ENCODE peak calls at places on chromosomes 5 and 9, in six cellular contexts. One of them, this sample, is unnamed.

GRCh38 chr9:71941060-71941568 is 29.7 kb downstream of the C9orf85 start:
- DNase-seq in stimulated activated CD4-positive, alpha-beta T cell treated with anti-CD3 and anti-CD28 coated beads, Interleukin-2, amount 100 ng/mL, for 48 hours: no peak
- DNase-seq in kidney: no peak
- DNase-seq in pulmonary artery endothelial cell: no peak
- DNase-seq in GM20000: no peak
- DNase-seq in naive B cell: no peak
- DNase-seq in this sample: no peak

GRCh38 chr9:9612270-9612669 is 1000.5 kb downstream of the PTPRD start:
- DNase-seq in stimulated activated CD4-positive, alpha-beta T cell treated with anti-CD3 and anti-CD28 coated beads, Interleukin-2, amount 100 ng/mL, for 48 hours: no peak
- DNase-seq in kidney: no peak
- DNase-seq in pulmonary artery endothelial cell: no peak
- DNase-seq in GM20000: no peak
- DNase-seq in naive B cell: peak; percentile 53
- DNase-seq in this sample: peak; percentile 30

GRCh38 chr5:88141695-88141979 is 127.0 kb downstream of the TMEM161B start:
- DNase-seq in stimulated activated CD4-positive, alpha-beta T cell treated with anti-CD3 and anti-CD28 coated beads, Interleukin-2, amount 100 ng/mL, for 48 hours: no peak
- DNase-seq in kidney: no peak
- DNase-seq in pulmonary artery endothelial cell: no peak
- DNase-seq in GM20000: no peak
- DNase-seq in naive B cell: no peak
- DNase-seq in this sample: no peak

GRCh38 chr9:110604101-110604710 is 24.7 kb upstream of the SVEP1 start:
- DNase-seq in stimulated activated CD4-positive, alpha-beta T cell treated with anti-CD3 and anti-CD28 coated beads, Interleukin-2, amount 100 ng/mL, for 48 hours: no peak
- DNase-seq in kidney: no peak
- DNase-seq in pulmonary artery endothelial cell: no peak
- DNase-seq in GM20000: no peak
- DNase-seq in naive B cell: no peak
- DNase-seq in this sample: no peak

GRCh38 chr9:130039504-130040147 is 3.4 kb downstream of the FNBP1 start:
- DNase-seq in stimulated activated CD4-positive, alpha-beta T cell treated with anti-CD3 and anti-CD28 coated beads, Interleukin-2, amount 100 ng/mL, for 48 hours: no peak
- DNase-seq in kidney: no peak
- DNase-seq in pulmonary artery endothelial cell: no peak
- DNase-seq in GM20000: peak; percentile 35
- DNase-seq in naive B cell: peak; percentile 70
- DNase-seq in this sample: peak; percentile 86

GRCh38 chr5:57750891-57751290 is 268.3 kb upstream of the ACTBL2 start:
- DNase-seq in stimulated activated CD4-positive, alpha-beta T cell treated with anti-CD3 and anti-CD28 coated beads, Interleukin-2, amount 100 ng/mL, for 48 hours: no peak
- DNase-seq in kidney: peak; percentile 66
- DNase-seq in pulmonary artery endothelial cell: no peak
- DNase-seq in GM20000: no peak
- DNase-seq in naive B cell: no peak
- DNase-seq in this sample: no peak

GRCh38 chr5:134240421-134240962 is 14.6 kb upstream of the PPP2CA start:
- DNase-seq in stimulated activated CD4-positive, alpha-beta T cell treated with anti-CD3 and anti-CD28 coated beads, Interleukin-2, amount 100 ng/mL, for 48 hours: no peak
- DNase-seq in kidney: no peak
- DNase-seq in pulmonary artery endothelial cell: no peak
- DNase-seq in GM20000: peak; percentile 51
- DNase-seq in naive B cell: no peak
- DNase-seq in this sample: no peak

GRCh38 chr5:177085985-177086917 is at the start of gene FGFR4:
- DNase-seq in stimulated activated CD4-positive, alpha-beta T cell treated with anti-CD3 and anti-CD28 coated beads, Interleukin-2, amount 100 ng/mL, for 48 hours: peak; percentile 65
- DNase-seq in kidney: peak; percentile 93
- DNase-seq in pulmonary artery endothelial cell: no peak
- DNase-seq in GM20000: peak; percentile 94
- DNase-seq in naive B cell: peak; percentile 6
- DNase-seq in this sample: no peak

GRCh38 chr5:25863811-25864210 is 1174.6 kb downstream of the CDH9 start:
- DNase-seq in stimulated activated CD4-positive, alpha-beta T cell treated with anti-CD3 and anti-CD28 coated beads, Interleukin-2, amount 100 ng/mL, for 48 hours: no peak
- DNase-seq in kidney: no peak
- DNase-seq in pulmonary artery endothelial cell: no peak
- DNase-seq in GM20000: no peak
- DNase-seq in naive B cell: no peak
- DNase-seq in this sample: no peak

GRCh38 chr9:89426389-89426961 is 71.4 kb downstream of the SEMA4D start:
- DNase-seq in stimulated activated CD4-positive, alpha-beta T cell treated with anti-CD3 and anti-CD28 coated beads, Interleukin-2, amount 100 ng/mL, for 48 hours: no peak
- DNase-seq in kidney: peak; percentile 46
- DNase-seq in pulmonary artery endothelial cell: no peak
- DNase-seq in GM20000: peak; percentile 69
- DNase-seq in naive B cell: peak; percentile 38
- DNase-seq in this sample: peak; percentile 92

GRCh38 chr5:74889523-74890105 is 23.4 kb upstream of the FAM169A start:
- DNase-seq in stimulated activated CD4-positive, alpha-beta T cell treated with anti-CD3 and anti-CD28 coated beads, Interleukin-2, amount 100 ng/mL, for 48 hours: no peak
- DNase-seq in kidney: no peak
- DNase-seq in pulmonary artery endothelial cell: no peak
- DNase-seq in GM20000: peak; percentile 25
- DNase-seq in naive B cell: no peak
- DNase-seq in this sample: peak; percentile 18

GRCh38 chr5:149860801-149861322 is 83.7 kb downstream of the PDE6A start:
- DNase-seq in stimulated activated CD4-positive, alpha-beta T cell treated with anti-CD3 and anti-CD28 coated beads, Interleukin-2, amount 100 ng/mL, for 48 hours: no peak
- DNase-seq in kidney: no peak
- DNase-seq in pulmonary artery endothelial cell: no peak
- DNase-seq in GM20000: peak; percentile 68
- DNase-seq in naive B cell: no peak
- DNase-seq in this sample: peak; percentile 54

GRCh38 chr9:90659626-90660364 is 17.2 kb upstream of the DIRAS2 start:
- DNase-seq in stimulated activated CD4-positive, alpha-beta T cell treated with anti-CD3 and anti-CD28 coated beads, Interleukin-2, amount 100 ng/mL, for 48 hours: no peak
- DNase-seq in kidney: no peak
- DNase-seq in pulmonary artery endothelial cell: no peak
- DNase-seq in GM20000: no peak
- DNase-seq in naive B cell: no peak
- DNase-seq in this sample: no peak

GRCh38 chr9:134863941-134864820 is 16.4 kb upstream of the FCN2 start:
- DNase-seq in stimulated activated CD4-positive, alpha-beta T cell treated with anti-CD3 and anti-CD28 coated beads, Interleukin-2, amount 100 ng/mL, for 48 hours: no peak
- DNase-seq in kidney: peak; percentile 59
- DNase-seq in pulmonary artery endothelial cell: no peak
- DNase-seq in GM20000: no peak
- DNase-seq in naive B cell: no peak
- DNase-seq in this sample: no peak

GRCh38 chr5:128202320-128202719 is 118.8 kb downstream of the SLC12A2 start:
- DNase-seq in stimulated activated CD4-positive, alpha-beta T cell treated with anti-CD3 and anti-CD28 coated beads, Interleukin-2, amount 100 ng/mL, for 48 hours: no peak
- DNase-seq in kidney: no peak
- DNase-seq in pulmonary artery endothelial cell: no peak
- DNase-seq in GM20000: no peak
- DNase-seq in naive B cell: no peak
- DNase-seq in this sample: no peak

GRCh38 chr5:61307196-61307590 is 24.9 kb upstream of the ZSWIM6 start:
- DNase-seq in stimulated activated CD4-positive, alpha-beta T cell treated with anti-CD3 and anti-CD28 coated beads, Interleukin-2, amount 100 ng/mL, for 48 hours: no peak
- DNase-seq in kidney: no peak
- DNase-seq in pulmonary artery endothelial cell: no peak
- DNase-seq in GM20000: no peak
- DNase-seq in naive B cell: no peak
- DNase-seq in this sample: no peak

GRCh38 chr5:80127037-80127642 is 92.0 kb downstream of the THBS4 start:
- DNase-seq in stimulated activated CD4-positive, alpha-beta T cell treated with anti-CD3 and anti-CD28 coated beads, Interleukin-2, amount 100 ng/mL, for 48 hours: no peak
- DNase-seq in kidney: no peak
- DNase-seq in pulmonary artery endothelial cell: no peak
- DNase-seq in GM20000: no peak
- DNase-seq in naive B cell: no peak
- DNase-seq in this sample: peak; percentile 10

GRCh38 chr5:118681655-118682054 is 306.7 kb downstream of the DTWD2 start:
- DNase-seq in stimulated activated CD4-positive, alpha-beta T cell treated with anti-CD3 and anti-CD28 coated beads, Interleukin-2, amount 100 ng/mL, for 48 hours: no peak
- DNase-seq in kidney: no peak
- DNase-seq in pulmonary artery endothelial cell: no peak
- DNase-seq in GM20000: no peak
- DNase-seq in naive B cell: no peak
- DNase-seq in this sample: no peak

GRCh38 chr9:131739192-131739961 is 499 bp downstream of the RAPGEF1 start:
- DNase-seq in stimulated activated CD4-positive, alpha-beta T cell treated with anti-CD3 and anti-CD28 coated beads, Interleukin-2, amount 100 ng/mL, for 48 hours: no peak
- DNase-seq in kidney: peak; percentile 79
- DNase-seq in pulmonary artery endothelial cell: no peak
- DNase-seq in GM20000: peak; percentile 82
- DNase-seq in naive B cell: peak; percentile 63
- DNase-seq in this sample: no peak

GRCh38 chr5:77882670-77883257 is 106.6 kb upstream of the TBCA start:
- DNase-seq in stimulated activated CD4-positive, alpha-beta T cell treated with anti-CD3 and anti-CD28 coated beads, Interleukin-2, amount 100 ng/mL, for 48 hours: peak; percentile 10
- DNase-seq in kidney: no peak
- DNase-seq in pulmonary artery endothelial cell: peak; percentile 47
- DNase-seq in GM20000: no peak
- DNase-seq in naive B cell: no peak
- DNase-seq in this sample: no peak

GRCh38 chr9:27801511-27801910 is 228.2 kb upstream of the C9orf72 start:
- DNase-seq in stimulated activated CD4-positive, alpha-beta T cell treated with anti-CD3 and anti-CD28 coated beads, Interleukin-2, amount 100 ng/mL, for 48 hours: no peak
- DNase-seq in kidney: no peak
- DNase-seq in pulmonary artery endothelial cell: no peak
- DNase-seq in GM20000: no peak
- DNase-seq in naive B cell: no peak
- DNase-seq in this sample: no peak

GRCh38 chr5:175479125-175479881 is 943 bp downstream of the SFXN1 start:
- DNase-seq in stimulated activated CD4-positive, alpha-beta T cell treated with anti-CD3 and anti-CD28 coated beads, Interleukin-2, amount 100 ng/mL, for 48 hours: no peak
- DNase-seq in kidney: no peak
- DNase-seq in pulmonary artery endothelial cell: no peak
- DNase-seq in GM20000: no peak
- DNase-seq in naive B cell: no peak
- DNase-seq in this sample: no peak

GRCh38 chr9:129052592-129052991 is 16.2 kb downstream of the MIGA2 start:
- DNase-seq in stimulated activated CD4-positive, alpha-beta T cell treated with anti-CD3 and anti-CD28 coated beads, Interleukin-2, amount 100 ng/mL, for 48 hours: no peak
- DNase-seq in kidney: peak; percentile 92
- DNase-seq in pulmonary artery endothelial cell: no peak
- DNase-seq in GM20000: no peak
- DNase-seq in naive B cell: no peak
- DNase-seq in this sample: no peak

GRCh38 chr5:11719888-11720481 is 184.3 kb downstream of the CTNND2 start:
- DNase-seq in stimulated activated CD4-positive, alpha-beta T cell treated with anti-CD3 and anti-CD28 coated beads, Interleukin-2, amount 100 ng/mL, for 48 hours: no peak
- DNase-seq in kidney: no peak
- DNase-seq in pulmonary artery endothelial cell: no peak
- DNase-seq in GM20000: peak; percentile 4
- DNase-seq in naive B cell: no peak
- DNase-seq in this sample: peak; percentile 12

GRCh38 chr9:110291921-110292575 is 35.7 kb upstream of the TXN start:
- DNase-seq in stimulated activated CD4-positive, alpha-beta T cell treated with anti-CD3 and anti-CD28 coated beads, Interleukin-2, amount 100 ng/mL, for 48 hours: no peak
- DNase-seq in kidney: peak; percentile 63
- DNase-seq in pulmonary artery endothelial cell: no peak
- DNase-seq in GM20000: no peak
- DNase-seq in naive B cell: no peak
- DNase-seq in this sample: no peak

GRCh38 chr5:113846941-113847340 is 333.4 kb downstream of the YTHDC2 start:
- DNase-seq in stimulated activated CD4-positive, alpha-beta T cell treated with anti-CD3 and anti-CD28 coated beads, Interleukin-2, amount 100 ng/mL, for 48 hours: no peak
- DNase-seq in kidney: no peak
- DNase-seq in pulmonary artery endothelial cell: no peak
- DNase-seq in GM20000: no peak
- DNase-seq in naive B cell: no peak
- DNase-seq in this sample: no peak

GRCh38 chr5:132500244-132500930 is 9.8 kb upstream of the IRF1 start:
- DNase-seq in stimulated activated CD4-positive, alpha-beta T cell treated with anti-CD3 and anti-CD28 coated beads, Interleukin-2, amount 100 ng/mL, for 48 hours: no peak
- DNase-seq in kidney: peak; percentile 54
- DNase-seq in pulmonary artery endothelial cell: no peak
- DNase-seq in GM20000: no peak
- DNase-seq in naive B cell: no peak
- DNase-seq in this sample: no peak